ENCODE peak calls at places on chromosome 14, in five cellular contexts. Q is testis; T is COR-L47; S is stimulated activated CD8-positive, alpha-beta memory T cell treated with anti-CD3 and anti-CD28 coated beads, Interleukin-4, amount 100 ng/mL, for 1 hour; B is GM12892. K is an unnamed sample.

GRCh38 chr14:105343194-105343593 is 28.6 kb downstream of the PACS2 start:
- DNase-seq in Q (no peak), T (peak), S (no peak), B (no peak), K (no peak)

GRCh38 chr14:103207404-103208072 is 84.3 kb downstream of the TNFAIP2 start:
- DNase-seq in Q (peak), T (no peak), S (no peak), B (no peak), K (no peak)

GRCh38 chr14:95185452-95186392 is 28.4 kb upstream of the DICER1 start:
- DNase-seq in Q (peak), T (no peak), S (no peak), B (no peak), K (no peak)

GRCh38 chr14:62939970-62940369 is 105.3 kb downstream of the KCNH5 start:
- DNase-seq in Q (no peak), T (peak), S (no peak), B (no peak), K (no peak)

GRCh38 chr14:69553221-69553620 is 21.4 kb downstream of the CCDC177 start:
- DNase-seq in Q (no peak), T (no peak), S (no peak), B (no peak), K (no peak)

GRCh38 chr14:100608586-100609330 is 21.5 kb upstream of the BEGAIN start:
- DNase-seq in Q (peak), T (no peak), S (no peak), B (no peak), K (no peak)

GRCh38 chr14:100866666-100867630 is 36.6 kb downstream of the RTL1 start:
- DNase-seq in Q (no peak), T (no peak), S (no peak), B (no peak), K (no peak)

GRCh38 chr14:52954346-52955214 is 3.7 kb upstream of the FERMT2 start:
- DNase-seq in Q (no peak), T (no peak), S (no peak), B (no peak), K (no peak)

K was measured in NCI-H146.